ENCODE peak calls at places on chromosomes 1 and 21, in nine cellular contexts. L is K562, H is A549, A is WTC11, J is SK-N-SH, F is HepG2, S is HCT116, W is GM12878, Q is H1. O is an unnamed sample.

GRCh38 chr1:30514137-30514654 is 209.2 kb downstream of the MATN1 start:
- DNase-seq in L (no peak), H (no peak), A (no peak), J (no peak), F (no peak), S (no peak), W (no peak), Q (no peak), O (no peak)

GRCh38 chr1:29631836-29632420 is 395.6 kb downstream of the PTPRU start:
- DNase-seq in L (no peak), H (no peak), A (no peak), J (no peak), F (no peak), S (no peak), W (no peak), Q (no peak), O (no peak)

GRCh38 chr1:88736633-88737248 is 52.7 kb downstream of the PKN2 start:
- DNase-seq in L (peak; percentile 18), H (peak; percentile 18), A (peak; percentile 61), J (no peak), F (peak; percentile 38), S (peak; percentile 23), W (no peak), Q (peak; percentile 25), O (peak; percentile 58)

GRCh38 chr1:235703516-235703915 is 53.9 kb upstream of the GNG4 start:
- DNase-seq in L (no peak), H (peak; percentile 34), A (no peak), J (no peak), F (no peak), S (no peak), W (no peak), Q (no peak), O (no peak)

GRCh38 chr1:54227091-54227602 is 27.2 kb downstream of the MRPL37 start:
- DNase-seq in L (no peak), H (peak; percentile 49), A (no peak), J (peak; percentile 76), F (peak; percentile 27), S (peak; percentile 48), W (no peak), Q (no peak), O (peak; percentile 83)

GRCh38 chr1:91499904-91500755 is 521 bp upstream of the CDC7 start:
- DNase-seq in L (peak; percentile 15), H (no peak), A (no peak), J (peak; percentile 3), F (peak; percentile 82), S (no peak), W (no peak), Q (no peak), O (peak; percentile 88)

GRCh38 chr1:208107817-208108608 is 136.2 kb downstream of the PLXNA2 start:
- DNase-seq in L (no peak), H (peak; percentile 28), A (no peak), J (no peak), F (no peak), S (no peak), W (no peak), Q (no peak), O (no peak)

GRCh38 chr1:34034029-34034428 is 131.0 kb downstream of the CSMD2 start:
- DNase-seq in L (no peak), H (no peak), A (no peak), J (no peak), F (no peak), S (no peak), W (no peak), Q (no peak), O (no peak)

GRCh38 chr1:15141933-15142647 is 11.5 kb upstream of the TMEM51 start:
- DNase-seq in L (no peak), H (no peak), A (no peak), J (no peak), F (no peak), S (no peak), W (no peak), Q (no peak), O (no peak)

GRCh38 chr1:184429342-184429741 is 42.5 kb downstream of the C1orf21 start:
- DNase-seq in L (no peak), H (no peak), A (no peak), J (no peak), F (no peak), S (no peak), W (no peak), Q (no peak), O (no peak)

GRCh38 chr1:17667641-17668040 is 87.5 kb upstream of the ACTL8 start:
- DNase-seq in L (no peak), H (no peak), A (no peak), J (no peak), F (no peak), S (no peak), W (no peak), Q (no peak), O (no peak)

GRCh38 chr1:54107131-54107530 is 45.7 kb downstream of the CDCP2 start:
- DNase-seq in L (no peak), H (no peak), A (no peak), J (no peak), F (no peak), S (no peak), W (no peak), Q (no peak), O (peak; percentile 25)

GRCh38 chr21:33892853-33893252 is 22.8 kb downstream of the ATP5PO start:
- DNase-seq in L (peak; percentile 50), H (peak; percentile 16), A (peak; percentile 80), J (peak; percentile 27), F (peak; percentile 41), S (no peak), W (no peak), Q (peak; percentile 64), O (peak; percentile 20)

GRCh38 chr1:13570924-13571323 is 12.7 kb upstream of the PDPN start:
- DNase-seq in L (peak; percentile 28), H (no peak), A (no peak), J (no peak), F (no peak), S (no peak), W (no peak), Q (no peak), O (no peak)
- TF ChIP-seq CTCF in L (peak; percentile 34), H (no peak), A (peak; percentile 56), J (peak; percentile 38), F (peak; percentile 18), S (peak; percentile 60), W (peak; percentile 51), Q (peak; percentile 47), O (peak; percentile 34)

DNA sequence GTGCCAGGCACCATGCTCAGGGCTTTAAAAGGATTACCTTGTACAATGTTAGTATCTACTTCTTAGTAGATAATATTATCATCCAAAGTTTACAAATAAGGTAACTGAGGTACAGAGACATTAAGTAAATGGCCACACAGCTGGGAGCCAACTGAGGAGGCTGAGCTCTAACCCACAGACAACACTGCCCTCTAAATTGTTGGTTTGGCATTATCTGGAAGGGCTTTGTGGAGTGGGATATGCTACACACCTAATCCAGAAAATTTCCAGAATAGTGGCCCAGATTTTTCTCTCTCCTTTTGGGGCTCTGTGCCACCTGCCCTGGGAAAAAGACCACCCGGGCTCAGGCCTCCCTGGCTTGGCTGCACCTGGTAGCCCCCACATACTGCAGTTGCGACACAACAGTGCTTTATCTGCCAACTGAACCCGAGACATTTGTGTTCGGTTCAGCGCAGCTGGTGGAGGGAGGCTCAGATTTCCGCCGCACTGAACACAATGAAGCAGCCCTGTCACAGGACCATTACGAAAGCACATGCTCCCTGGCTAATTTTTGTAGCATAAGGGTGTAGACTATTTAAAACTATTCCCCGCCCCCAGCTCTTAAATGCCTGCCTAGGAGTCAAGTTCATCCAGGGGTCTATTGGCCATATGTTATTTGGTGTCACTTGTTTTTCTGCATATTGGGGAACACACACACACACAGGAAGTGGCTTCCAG is 92.2 kb upstream of the ESRRG start:
- DNase-seq in L (no peak), H (no peak), A (no peak), J (no peak), F (no peak), S (no peak), W (no peak), Q (no peak), O (no peak)
- TF ChIP-seq MAX in L (no peak), H (no peak), A (no peak), J (no peak), F (no peak), S (no peak), W (no peak), Q (no peak), O (no peak)

GRCh38 chr1:96233422-96233821 is 488.2 kb upstream of the PTBP2 start:
- DNase-seq in L (no peak), H (no peak), A (no peak), J (no peak), F (no peak), S (no peak), W (no peak), Q (no peak), O (no peak)

GRCh38 chr1:96240438-96240837 is 481.1 kb upstream of the PTBP2 start:
- DNase-seq in L (no peak), H (no peak), A (no peak), J (no peak), F (no peak), S (no peak), W (no peak), Q (no peak), O (peak; percentile 16)

GRCh38 chr1:96234299-96234698 is 487.3 kb upstream of the PTBP2 start:
- DNase-seq in L (no peak), H (peak; percentile 23), A (no peak), J (no peak), F (peak; percentile 2), S (peak; percentile 29), W (no peak), Q (no peak), O (no peak)

GRCh38 chr1:96238426-96238825 is 483.2 kb upstream of the PTBP2 start:
- DNase-seq in L (no peak), H (no peak), A (no peak), J (no peak), F (no peak), S (no peak), W (no peak), Q (no peak), O (no peak)

GRCh38 chr1:96236156-96236739 is 485.3 kb upstream of the PTBP2 start:
- DNase-seq in L (peak; percentile 11), H (peak; percentile 51), A (peak; percentile 14), J (peak; percentile 33), F (peak; percentile 10), S (peak; percentile 43), W (no peak), Q (no peak), O (peak; percentile 70)
- TF ChIP-seq CTCF in L (no peak), H (peak; percentile 53), A (peak; percentile 38), J (peak; percentile 78), F (peak; percentile 49), S (peak; percentile 63), W (peak; percentile 29), Q (peak; percentile 10), O (peak; percentile 38)

DNA sequence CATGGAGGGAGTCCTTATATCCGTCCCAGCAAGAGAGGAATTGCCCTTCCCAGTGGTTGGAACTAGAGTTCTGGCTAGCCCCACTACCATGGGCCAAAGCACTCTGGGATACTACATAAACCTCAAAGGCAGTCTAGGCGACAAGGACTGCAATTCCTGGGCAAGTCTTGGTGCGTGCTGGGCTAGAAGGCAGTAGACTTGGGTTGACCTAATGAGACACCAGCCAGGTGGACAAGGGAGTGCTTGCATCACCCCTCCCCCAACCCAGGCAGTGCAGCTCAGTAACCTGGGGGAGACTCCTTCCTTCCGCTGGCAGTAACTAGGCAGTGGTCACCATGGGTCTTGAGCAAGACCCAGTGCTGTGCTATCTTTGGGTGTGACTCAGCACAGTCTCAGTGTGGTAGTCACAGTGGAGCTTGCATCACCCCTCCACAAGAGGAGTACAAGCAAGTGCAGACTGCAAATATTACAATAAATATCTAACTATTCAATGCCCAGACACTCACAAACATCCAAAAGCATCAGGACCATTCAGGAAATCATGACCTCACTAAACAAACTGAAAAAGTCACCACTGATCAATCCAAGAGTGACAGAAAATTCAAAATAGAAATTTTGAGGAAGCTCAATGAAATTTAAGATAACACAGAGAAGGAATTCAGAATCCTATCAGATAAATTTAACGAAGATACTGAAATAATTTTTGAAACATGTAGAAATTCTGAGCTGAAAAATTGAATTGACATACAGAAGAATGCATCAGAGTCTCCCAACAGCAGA is 84.7 kb upstream of the LYPLAL1 start:
- DNase-seq in L (peak; percentile 75), H (peak; percentile 97), A (no peak), J (no peak), F (peak; percentile 28), S (peak; percentile 37), W (peak; percentile 61), Q (no peak), O (peak; percentile 99)
- TF ChIP-seq MAX in L (no peak), H (peak; percentile 84), A (no peak), J (peak; percentile 34), F (no peak), S (peak; percentile 22), W (no peak), Q (no peak), O (peak; percentile 75)